ENCODE peak calls at places on chromosome 7, in four cellular contexts. B is GM13976, N is BE2C, I is bronchial epithelial cell. G is an unnamed sample.
A peak's percentile ranks its signal among the peaks of the same experiment; 100 is the strongest.

GRCh38 chr7:140384894-140385650 is 13.3 kb downstream of the SLC37A3 start:
- DNase-seq in B (no peak), N (no peak), I (peak; percentile 40), G (no peak)

GRCh38 chr7:96329189-96329588 is 7.3 kb upstream of the SLC25A13 start:
- DNase-seq in B (no peak), N (no peak), I (no peak), G (no peak)

GRCh38 chr7:32957326-32958045 is at the start of gene FKBP9:
- DNase-seq in B (peak; percentile 84), N (peak; percentile 88), I (peak; percentile 71), G (peak; percentile 83)

GRCh38 chr7:5690931-5691461 is 90.5 kb downstream of the RNF216 start:
- DNase-seq in B (no peak), N (peak; percentile 42), I (peak; percentile 28), G (no peak)

GRCh38 chr7:158754746-158755444 is 50.3 kb upstream of the NCAPG2 start:
- DNase-seq in B (no peak), N (no peak), I (peak; percentile 73), G (no peak)

GRCh38 chr7:139691253-139691781 is 86.5 kb downstream of the HIPK2 start:
- DNase-seq in B (no peak), N (peak; percentile 63), I (no peak), G (no peak)

GRCh38 chr7:151570366-151570915 is 50.7 kb upstream of the RHEB start:
- DNase-seq in B (no peak), N (no peak), I (no peak), G (no peak)

GRCh38 chr7:78195281-78195680 is 396.7 kb downstream of the PHTF2 start:
- DNase-seq in B (no peak), N (no peak), I (no peak), G (no peak)

GRCh38 chr7:110522751-110523200 is 568.2 kb upstream of the LRRN3 start:
- DNase-seq in B (no peak), N (no peak), I (peak; percentile 93), G (no peak)

GRCh38 chr7:37095122-37095521 is 353.5 kb downstream of the ELMO1 start:
- DNase-seq in B (no peak), N (no peak), I (peak; percentile 27), G (no peak)

GRCh38 chr7:380724-381210 is 90.8 kb downstream of the FOXL3 start:
- DNase-seq in B (peak; percentile 31), N (no peak), I (no peak), G (peak; percentile 16)

GRCh38 chr7:85833071-85833470 is 646.2 kb upstream of the SEMA3D start:
- DNase-seq in B (no peak), N (no peak), I (no peak), G (no peak)

GRCh38 chr7:1140481-1141104 is 19.4 kb downstream of the ZFAND2A start:
- DNase-seq in B (no peak), N (no peak), I (no peak), G (no peak)

GRCh38 chr7:142445019-142445686 is 187.3 kb upstream of the PRSS58 start:
- DNase-seq in B (no peak), N (no peak), I (no peak), G (no peak)
- TF ChIP-seq CTCF in B (no peak), N (no peak), I (peak; percentile 37), G (peak; percentile 45)

DNA sequence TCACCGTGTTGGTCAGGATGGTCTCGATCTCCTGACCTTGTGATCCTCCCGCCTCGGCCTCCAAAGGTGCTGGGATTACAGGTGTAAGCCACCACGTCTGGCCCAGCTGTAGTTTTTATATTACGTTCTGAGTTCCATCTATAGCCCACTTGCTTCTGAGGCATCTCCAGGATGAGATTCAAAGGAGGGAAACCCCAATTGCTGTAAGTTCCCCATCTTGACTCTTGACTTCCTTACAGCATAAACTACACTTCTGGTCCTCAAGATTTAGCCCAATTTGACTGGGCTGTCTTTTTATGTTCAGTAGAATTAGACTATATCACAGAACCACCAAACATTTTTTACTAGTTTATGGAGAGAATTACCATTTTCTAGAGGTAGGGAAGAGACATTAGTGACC is 44.3 kb downstream of the CCM2 start:
- DNase-seq in B (no peak), N (no peak), I (no peak), G (no peak)
- TF ChIP-seq CTCF in B (no peak), N (no peak), I (no peak), G (no peak)

DNA sequence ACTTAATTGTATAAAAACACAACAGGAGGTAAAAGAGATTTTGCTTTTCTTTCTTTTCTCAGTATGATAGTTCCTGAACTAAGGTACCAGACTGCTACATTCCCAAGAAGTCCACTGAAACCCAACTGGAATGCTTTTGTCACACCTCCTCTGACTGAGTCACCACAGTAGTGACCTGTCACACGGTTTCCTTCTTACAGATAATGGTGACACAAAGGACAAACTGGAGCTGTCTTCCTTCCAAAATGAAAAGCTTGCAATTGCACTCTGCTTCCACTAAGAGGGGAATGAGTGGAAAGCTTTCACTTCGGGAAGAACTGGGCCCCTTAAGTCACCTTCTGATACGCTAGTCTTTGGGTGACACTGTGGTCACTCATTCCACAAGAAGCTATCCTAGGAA is 122.2 kb downstream of the KMT2E start:
- DNase-seq in B (no peak), N (no peak), I (no peak), G (no peak)
- TF ChIP-seq CTCF in B (no peak), N (peak; percentile 19), I (no peak), G (no peak)

GRCh38 chr7:88912852-88913251 is 117.3 kb upstream of the TEX47 start:
- DNase-seq in B (no peak), N (no peak), I (no peak), G (no peak)
- TF ChIP-seq CTCF in B (no peak), N (no peak), I (no peak), G (no peak)

DNA sequence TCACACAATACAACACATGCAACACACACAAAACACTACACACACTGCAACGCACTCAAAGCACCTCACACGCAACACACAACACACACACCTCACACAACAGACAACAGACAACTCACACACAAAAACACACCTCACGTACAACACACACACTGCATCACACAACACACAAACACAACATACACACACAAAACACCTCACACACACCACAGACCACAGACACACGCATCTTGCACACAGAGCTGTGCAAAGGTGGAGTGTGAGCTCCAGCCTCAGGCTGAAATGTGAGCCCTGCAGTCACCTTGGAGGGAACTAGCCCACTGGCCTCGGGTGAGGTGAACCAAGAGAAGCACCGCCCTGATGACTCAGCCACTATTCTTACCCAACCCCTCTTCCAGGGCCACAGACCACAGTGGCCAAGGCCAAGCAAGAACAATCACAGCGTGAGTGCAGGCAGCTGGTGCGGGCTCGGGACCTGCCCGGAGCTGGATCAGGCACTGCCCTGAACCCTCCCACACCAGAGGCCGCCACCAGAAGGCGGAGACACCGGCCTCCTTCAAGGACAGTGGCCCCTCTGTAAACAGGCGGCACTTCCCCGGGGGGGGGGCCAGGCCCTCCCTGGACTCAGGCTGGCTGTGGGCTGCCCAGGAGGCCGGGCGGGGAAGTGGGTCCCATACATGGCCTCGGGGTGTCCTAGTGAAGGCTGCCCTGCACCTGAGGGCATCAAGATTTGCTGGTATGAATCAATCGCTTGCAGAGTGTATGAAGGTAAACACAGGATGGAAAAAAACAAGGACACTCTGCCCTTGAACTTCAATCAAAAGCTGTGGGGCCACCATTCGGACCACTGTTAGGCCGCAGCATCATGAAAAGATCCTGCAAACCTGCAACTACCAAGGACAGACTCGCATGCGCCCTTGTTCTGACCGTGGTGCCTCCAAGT is 106.7 kb downstream of the TNS3 start:
- DNase-seq in B (peak; percentile 87), N (peak; percentile 49), I (peak; percentile 88), G (peak; percentile 82)
- TF ChIP-seq CTCF in B (no peak), N (no peak), I (no peak), G (no peak)

DNA sequence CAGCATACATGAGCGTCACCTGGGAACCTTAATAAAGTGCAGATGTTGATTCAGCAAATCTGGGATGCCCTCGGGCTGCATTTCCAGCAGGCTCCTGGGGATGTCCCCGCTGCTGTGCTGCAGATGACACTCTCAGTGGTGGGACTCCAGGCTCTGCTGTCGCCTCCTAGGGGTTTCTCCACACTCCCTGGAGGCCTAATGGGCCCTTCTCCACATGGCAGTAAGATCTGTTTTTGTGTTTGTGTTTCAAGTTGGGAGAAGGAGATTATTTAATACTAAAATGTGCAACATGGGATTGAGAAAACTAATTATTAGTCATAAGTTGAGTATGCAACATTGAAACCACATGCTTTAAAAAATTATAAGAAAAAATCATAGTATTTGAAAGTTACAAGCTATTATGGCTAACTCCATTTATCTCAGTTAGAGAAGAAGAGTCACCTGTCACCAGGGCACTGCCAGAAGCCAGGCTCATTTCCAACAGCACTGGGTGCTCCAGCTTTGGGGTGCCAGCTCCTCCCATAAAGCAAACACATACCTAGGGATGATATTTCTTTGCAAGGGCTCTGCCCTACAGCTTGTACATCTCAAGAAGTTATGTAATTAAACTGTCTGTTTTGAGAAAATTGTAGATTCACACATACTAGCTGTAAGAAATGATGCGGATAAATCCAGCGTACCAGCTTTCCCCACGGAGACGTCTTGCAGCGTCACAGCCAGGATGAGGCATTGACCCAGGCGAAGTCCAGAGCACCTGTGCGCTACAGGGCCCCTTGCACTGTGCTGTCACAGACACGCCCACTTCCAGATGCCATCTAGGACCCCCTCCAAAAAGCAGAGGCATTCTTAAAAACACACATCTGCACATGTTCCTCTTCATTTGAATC is 106.4 kb downstream of the EGFR start:
- DNase-seq in B (no peak), N (peak; percentile 89), I (no peak), G (no peak)
- TF ChIP-seq CTCF in B (no peak), N (peak; percentile 78), I (no peak), G (no peak)

DNA sequence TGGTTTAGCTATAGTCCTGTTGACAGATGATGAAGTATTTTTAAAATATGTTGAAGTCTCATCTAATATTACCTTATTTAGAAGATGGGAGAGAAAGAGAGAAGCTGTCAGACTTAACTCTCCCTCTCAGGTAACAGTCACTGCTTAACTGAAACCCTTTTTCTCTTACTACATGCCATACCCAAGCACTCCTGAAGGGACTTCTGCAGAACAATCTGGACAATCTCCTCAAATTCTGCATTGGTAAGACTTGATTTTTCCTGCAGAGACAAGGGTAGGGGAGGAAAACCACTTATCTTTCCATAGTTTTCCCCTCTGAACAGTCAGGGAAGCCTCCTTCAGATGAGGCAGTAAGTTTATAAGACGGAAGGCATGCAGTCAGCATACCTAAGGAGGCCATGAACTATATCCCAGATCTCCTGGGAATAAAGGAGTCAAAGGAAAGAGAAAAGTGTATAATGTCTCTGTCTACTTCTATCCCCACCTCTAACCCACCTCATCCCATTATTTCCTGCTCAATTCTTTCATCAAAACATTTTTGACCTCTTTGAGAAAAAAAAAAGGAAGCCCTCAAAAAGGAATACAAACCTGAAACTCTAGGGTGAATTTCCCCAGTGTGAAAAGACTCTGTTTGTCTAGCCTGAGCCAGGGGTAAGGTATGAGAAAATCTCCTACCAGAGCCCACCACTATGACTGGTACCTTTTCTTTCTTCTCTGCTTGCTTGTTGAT is 9.4 kb downstream of the ZCWPW1 start:
- DNase-seq in B (no peak), N (no peak), I (no peak), G (no peak)
- TF ChIP-seq CTCF in B (no peak), N (no peak), I (no peak), G (no peak)

GRCh38 chr7:73435471-73436009 is 2.0 kb downstream of the FZD9 start:
- DNase-seq in B (no peak), N (peak; percentile 37), I (no peak), G (no peak)

GRCh38 chr7:73434701-73435069 is 1.1 kb downstream of the FZD9 start:
- DNase-seq in B (no peak), N (no peak), I (no peak), G (no peak)

GRCh38 chr7:73437699-73438416 is 4.3 kb downstream of the FZD9 start:
- DNase-seq in B (no peak), N (no peak), I (no peak), G (no peak)

GRCh38 chr7:73437091-73437490 is 3.5 kb downstream of the FZD9 start:
- DNase-seq in B (no peak), N (no peak), I (no peak), G (no peak)

GRCh38 chr7:73436031-73436929 is 2.7 kb downstream of the FZD9 start:
- DNase-seq in B (no peak), N (peak; percentile 60), I (no peak), G (no peak)
- TF ChIP-seq CTCF in B (no peak), N (no peak), I (no peak), G (no peak)

G was measured in GM13977.